ENCODE peak calls at places on chromosome 18, in six cellular contexts. Q is A549; X is CD8-positive, alpha-beta T cell; S is ovary; J is GM12878; G is neural progenitor cell. R is an unnamed sample. For H3K9me3, the result is how much of the 10 kb centered on the place peaks cover.

GRCh38 chr18:77080283-77080682 is 52.3 kb downstream of the MBP start:
- DNase-seq in X (peak), J (peak), Q (no peak), G (no peak), S (no peak), R (no peak)

GRCh38 chr18:62486290-62486964 is 36.4 kb upstream of the ZCCHC2 start:
- DNase-seq in S (no peak), X (no peak), G (no peak), Q (peak), J (no peak), R (no peak)

GRCh38 chr18:36108601-36109000 is 20.5 kb downstream of the SLC39A6 start:
- DNase-seq in S (no peak), J (no peak), Q (no peak), X (no peak), G (no peak), R (no peak)

GRCh38 chr18:56869189-56869777 is 218.1 kb downstream of the WDR7 start:
- DNase-seq in G (peak), S (no peak), X (no peak), Q (peak), J (peak), R (no peak)

GRCh38 chr18:50696929-50697328 is 122.9 kb downstream of the MRO start:
- DNase-seq in Q (no peak), J (no peak), G (no peak), X (no peak), S (no peak), R (no peak)

GRCh38 chr18:59631583-59632181 is 65.5 kb downstream of the CCBE1 start:
- DNase-seq in Q (peak), J (no peak), G (peak), X (no peak), S (no peak), R (no peak)

GRCh38 chr18:49854681-49855080 is 41.3 kb upstream of the ACAA2 start:
- DNase-seq in S (no peak), G (no peak), J (no peak), X (no peak), Q (no peak), R (no peak)

GRCh38 chr18:23134780-23135678 is at the start of gene CABLES1:
- DNase-seq in G (peak), S (peak), X (no peak), J (no peak), Q (peak), R (peak)

GRCh38 chr18:61676763-61677434 is 215.9 kb downstream of the RNF152 start:
- DNase-seq in Q (no peak), J (no peak), S (no peak), X (no peak), G (no peak), R (no peak)

GRCh38 chr18:58362027-58362575 is 266.8 kb downstream of the ALPK2 start:
- DNase-seq in S (no peak), G (no peak), J (no peak), Q (peak), X (no peak), R (no peak)

GRCh38 chr18:8747440-8747937 is 42.1 kb downstream of the MTCL1 start:
- DNase-seq in G (no peak), Q (peak), S (no peak), J (no peak), X (no peak), R (no peak)

GRCh38 chr18:63260075-63260754 is 59.4 kb downstream of the BCL2 start:
- DNase-seq in J (no peak), Q (no peak), S (no peak), X (no peak), G (no peak), R (no peak)

GRCh38 chr18:21362921-21363320 is 120.9 kb downstream of the GREB1L start:
- DNase-seq in X (no peak), G (no peak), S (no peak), Q (no peak), J (no peak), R (no peak)

GRCh38 chr18:74531043-74531442 is 3.3 kb upstream of the CNDP1 start:
- DNase-seq in J (no peak), X (no peak), Q (no peak), G (no peak), S (no peak), R (peak)

DNA sequence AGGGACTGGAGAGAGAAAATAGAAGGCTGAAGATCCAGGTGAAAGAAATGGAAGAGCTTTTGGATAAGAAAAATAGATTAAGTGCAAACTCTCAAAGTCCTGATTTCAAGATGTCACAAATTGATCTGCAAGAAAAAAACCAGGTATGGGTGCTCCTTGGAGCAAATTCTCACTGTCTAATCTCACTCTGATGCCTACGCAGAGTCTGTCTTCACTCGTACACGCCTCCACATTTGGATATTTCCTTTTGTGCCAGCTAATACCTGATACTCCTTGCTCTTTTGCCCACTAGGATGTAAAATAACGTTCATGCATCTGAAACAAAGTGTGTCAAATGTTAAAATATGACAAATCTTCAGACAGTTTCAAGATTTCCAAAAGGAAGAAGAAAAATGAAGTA is 99.4 kb downstream of the CCDC102B start:
- DNase-seq in S (no peak), Q (no peak), J (no peak), G (no peak), X (no peak), R (no peak)
- H3K9me3 ChIP-seq in S (under half), Q (under half), J (under half), G (under half), X (under half), R (under half)

GRCh38 chr18:66757946-66758345 is 154.1 kb upstream of the CDH19 start:
- DNase-seq in J (no peak), S (no peak), Q (no peak), G (no peak), X (no peak), R (no peak)

GRCh38 chr18:66764225-66764624 is 160.3 kb upstream of the CDH19 start:
- DNase-seq in G (no peak), S (no peak), Q (no peak), J (no peak), X (no peak), R (no peak)

GRCh38 chr18:66759017-66759416 is 155.1 kb upstream of the CDH19 start:
- DNase-seq in X (no peak), S (no peak), J (no peak), G (no peak), Q (no peak), R (no peak)

GRCh38 chr18:66760559-66760958 is 156.7 kb upstream of the CDH19 start:
- DNase-seq in J (no peak), X (no peak), G (no peak), S (no peak), Q (no peak), R (no peak)

GRCh38 chr18:66761166-66761565 is 157.3 kb upstream of the CDH19 start:
- DNase-seq in X (no peak), J (no peak), G (no peak), Q (no peak), S (no peak), R (no peak)
- H3K9me3 ChIP-seq in X (under half), J (under half), G (under half), Q (under half), S (under half), R (under half)

DNA sequence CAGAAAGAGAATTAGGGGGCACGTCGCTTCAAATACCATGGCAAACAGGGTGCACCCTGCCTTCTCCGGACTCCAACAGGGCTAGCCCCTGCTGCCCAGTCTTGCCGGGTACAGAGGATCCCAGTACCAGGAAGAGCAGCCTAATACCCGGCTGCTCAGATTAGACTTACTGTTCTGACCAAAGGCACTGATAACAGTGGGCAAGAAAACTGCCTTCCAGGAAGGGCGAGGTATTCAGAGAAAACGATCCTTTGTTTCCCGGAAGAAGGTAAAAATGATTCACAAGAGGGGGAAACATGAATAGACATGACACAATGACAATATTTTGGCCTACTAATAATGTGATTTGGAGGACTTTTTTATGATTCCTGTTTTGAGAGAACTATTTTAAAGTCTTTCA is 99.9 kb downstream of the SS18 start:
- DNase-seq in G (no peak), Q (no peak), X (no peak), S (no peak), J (no peak), R (no peak)
- H3K9me3 ChIP-seq in G (under half), Q (under half), X (under half), S (under half), J (under half), R (under half)

DNA sequence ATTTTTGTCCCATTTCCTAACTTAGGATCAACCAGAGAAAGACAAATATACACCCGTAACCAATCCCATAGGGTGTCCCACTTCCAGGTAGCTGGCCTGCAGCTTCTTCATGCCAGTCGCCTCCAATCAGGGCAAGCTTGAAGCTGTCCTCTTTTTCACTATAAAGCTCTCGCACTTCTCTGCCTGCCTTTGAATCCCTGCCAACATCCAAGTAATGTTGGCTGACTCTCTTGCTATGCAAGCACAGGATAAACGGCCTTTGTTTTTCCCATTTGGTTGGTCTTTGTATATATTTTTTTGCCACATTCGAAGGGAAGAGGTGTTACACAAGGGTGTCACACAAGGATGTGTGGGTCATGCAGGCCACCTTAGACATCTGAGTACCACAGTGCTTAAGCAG is 388.8 kb downstream of the CBLN2 start:
- DNase-seq in S (no peak), X (no peak), Q (no peak), G (no peak), J (no peak), R (no peak)
- H3K9me3 ChIP-seq in S (under half), X (under half), Q (under half), G (under half), J (under half), R (under half)

GRCh38 chr18:78901923-78902794 is 77.5 kb upstream of the SALL3 start:
- DNase-seq in G (no peak), J (no peak), Q (no peak), X (no peak), S (no peak), R (no peak)

GRCh38 chr18:78902795-78903435 is 76.7 kb upstream of the SALL3 start:
- DNase-seq in G (no peak), X (no peak), S (no peak), J (no peak), Q (no peak), R (no peak)

GRCh38 chr18:78899241-78899640 is 80.4 kb upstream of the SALL3 start:
- DNase-seq in J (no peak), G (no peak), X (no peak), Q (no peak), S (no peak), R (no peak)

GRCh38 chr18:78903436-78904178 is 76.0 kb upstream of the SALL3 start:
- DNase-seq in G (no peak), S (no peak), J (no peak), Q (no peak), X (no peak), R (no peak)

GRCh38 chr18:78900938-78901909 is 78.4 kb upstream of the SALL3 start:
- DNase-seq in S (no peak), G (no peak), Q (no peak), J (no peak), X (no peak), R (no peak)
- H3K9me3 ChIP-seq in S (under half), G (under half), Q (under half), J (under half), X (under half), R (under half)

DNA sequence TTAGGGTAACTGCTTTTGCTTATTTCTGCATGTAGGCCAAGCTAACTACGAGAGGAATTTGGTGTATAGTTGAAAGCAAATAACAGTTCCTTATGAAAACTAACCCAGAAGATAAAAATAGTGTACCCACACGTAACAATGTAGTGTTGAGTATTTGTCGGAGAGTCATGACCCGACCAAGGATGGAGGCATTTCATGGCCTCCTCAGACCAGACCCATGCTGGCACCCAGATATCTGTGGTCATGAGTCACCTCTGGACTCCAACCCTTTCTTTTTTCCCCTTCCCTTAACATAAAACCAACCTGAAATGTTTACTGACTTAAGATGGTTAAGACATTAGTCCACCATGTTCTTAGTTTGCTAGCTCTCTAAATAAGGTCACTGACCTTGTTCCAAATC is 318.7 kb downstream of the NOL4 start:
- DNase-seq in J (no peak), Q (no peak), G (no peak), X (no peak), S (no peak), R (no peak)
- H3K9me3 ChIP-seq in J (under half), Q (under half), G (under half), X (under half), S (under half), R (under half)

GRCh38 chr18:4961121-4961909 is 235.7 kb downstream of the AKAIN1 start:
- DNase-seq in X (no peak), S (no peak), J (no peak), G (no peak), Q (no peak), R (no peak)
- H3K9me3 ChIP-seq in X (under half), S (under half), J (under half), G (under half), Q (under half), R (under half)

GRCh38 chr18:72140007-72140406 is 404.1 kb downstream of the CBLN2 start:
- DNase-seq in G (no peak), X (no peak), J (no peak), Q (no peak), S (no peak), R (no peak)
- H3K9me3 ChIP-seq in G (under half), X (under half), J (under half), Q (under half), S (under half), R (under half)

R was measured in Peyer's patch.